ENCODE peak calls at places on chromosomes 2 and 18, in eight cellular contexts. W, B, H, D, T, N, S and Z are unnamed samples.

GRCh38 chr2:10369269-10370255 is 66.9 kb downstream of the HPCAL1 start:
- DNase-seq in W (no peak), B (peak), H (no peak), D (no peak), T (no peak), N (no peak), S (no peak), Z (no peak)

GRCh38 chr2:213161759-213162514 is 10.5 kb upstream of the IKZF2 start:
- DNase-seq in W (no peak), B (no peak), H (no peak), D (no peak), T (no peak), N (no peak), S (no peak), Z (no peak)

GRCh38 chr18:42310956-42311355 is 355.9 kb downstream of the PIK3C3 start:
- DNase-seq in W (no peak), B (no peak), H (no peak), D (no peak), T (no peak), N (peak), S (no peak), Z (peak)

GRCh38 chr2:228507231-228507824 is 325.8 kb upstream of the SPHKAP start:
- DNase-seq in W (no peak), B (no peak), H (no peak), D (no peak), T (no peak), N (no peak), S (no peak), Z (no peak)

GRCh38 chr2:232761301-232761907 is 15.0 kb downstream of the KCNJ13 start:
- DNase-seq in W (peak), B (peak), H (no peak), D (no peak), T (no peak), N (no peak), S (no peak), Z (no peak)

GRCh38 chr2:177667626-177668025 is 275.1 kb downstream of the AGPS start:
- DNase-seq in W (no peak), B (no peak), H (no peak), D (no peak), T (no peak), N (no peak), S (no peak), Z (no peak)

GRCh38 chr2:37201766-37202165 is 5.5 kb downstream of the CEBPZOS start:
- DNase-seq in W (no peak), B (no peak), H (no peak), D (no peak), T (no peak), N (no peak), S (no peak), Z (no peak)

GRCh38 chr2:219783551-219783950 is 156.1 kb downstream of the SLC4A3 start:
- DNase-seq in W (no peak), B (no peak), H (no peak), D (no peak), T (no peak), N (no peak), S (no peak), Z (no peak)

GRCh38 chr2:138237657-138238384 is 263.7 kb upstream of the SPOPL start:
- DNase-seq in W (peak), B (no peak), H (no peak), D (no peak), T (no peak), N (no peak), S (no peak), Z (no peak)

GRCh38 chr2:166304656-166305055 is 71.1 kb downstream of the SCN9A start:
- DNase-seq in W (no peak), B (no peak), H (no peak), D (no peak), T (no peak), N (no peak), S (no peak), Z (no peak)

GRCh38 chr2:222627764-222628163 is 28.1 kb downstream of the FARSB start:
- DNase-seq in W (no peak), B (no peak), H (no peak), D (no peak), T (no peak), N (no peak), S (no peak), Z (no peak)

GRCh38 chr2:85920810-85921545 is 32.2 kb upstream of the ST3GAL5 start:
- DNase-seq in W (peak), B (no peak), H (no peak), D (no peak), T (no peak), N (no peak), S (no peak), Z (peak)

GRCh38 chr2:99888617-99889016 is 253.8 kb downstream of the AFF3 start:
- DNase-seq in W (no peak), B (no peak), H (no peak), D (no peak), T (no peak), N (no peak), S (no peak), Z (no peak)

GRCh38 chr2:174336403-174337336 is 1.9 kb downstream of the SP9 start:
- DNase-seq in W (peak), B (no peak), H (no peak), D (no peak), T (peak), N (no peak), S (no peak), Z (no peak)

GRCh38 chr18:45161850-45162249 is 453.4 kb upstream of the SLC14A2 start:
- DNase-seq in W (no peak), B (no peak), H (no peak), D (no peak), T (no peak), N (no peak), S (peak), Z (no peak)

GRCh38 chr2:119349289-119349688 is 17.3 kb downstream of the C2orf76 start:
- DNase-seq in W (no peak), B (no peak), H (no peak), D (no peak), T (no peak), N (no peak), S (no peak), Z (no peak)

GRCh38 chr18:22207022-22207758 is 37.8 kb downstream of the GATA6 start:
- DNase-seq in W (no peak), B (no peak), H (peak), D (no peak), T (no peak), N (no peak), S (no peak), Z (no peak)

GRCh38 chr2:64374686-64375085 is 79.3 kb upstream of the LGALSL start:
- DNase-seq in W (no peak), B (peak), H (no peak), D (no peak), T (no peak), N (no peak), S (no peak), Z (peak)

GRCh38 chr2:29228276-29228675 is 113.1 kb downstream of the CLIP4 start:
- DNase-seq in W (no peak), B (no peak), H (no peak), D (no peak), T (no peak), N (no peak), S (no peak), Z (no peak)

GRCh38 chr2:19846030-19846429 is 55.8 kb downstream of the TTC32 start:
- DNase-seq in W (no peak), B (no peak), H (peak), D (no peak), T (no peak), N (no peak), S (no peak), Z (no peak)

GRCh38 chr2:234081970-234082822 is 31.7 kb downstream of the SPP2 start:
- DNase-seq in W (peak), B (peak), H (peak), D (no peak), T (no peak), N (no peak), S (no peak), Z (no peak)

GRCh38 chr2:64263315-64263714 is 119.1 kb upstream of the PELI1 start:
- DNase-seq in W (peak), B (no peak), H (no peak), D (no peak), T (no peak), N (no peak), S (no peak), Z (no peak)

GRCh38 chr2:196987654-196988364 is 61.3 kb upstream of the PGAP1 start:
- DNase-seq in W (peak), B (no peak), H (no peak), D (no peak), T (no peak), N (no peak), S (no peak), Z (no peak)

GRCh38 chr2:96802281-96802595 is 13.8 kb upstream of the CNNM3 start:
- DNase-seq in W (no peak), B (no peak), H (no peak), D (no peak), T (no peak), N (no peak), S (peak), Z (no peak)
- TF ChIP-seq POLR2A in W (no peak), B (no peak), H (no peak), D (no peak), T (no peak), N (no peak), S (no peak), Z (no peak)

GRCh38 chr18:9234528-9234927 is 97.9 kb downstream of the ANKRD12 start:
- DNase-seq in W (no peak), B (no peak), H (no peak), D (no peak), T (no peak), N (no peak), S (no peak), Z (no peak)

GRCh38 chr18:9232977-9233376 is 96.4 kb downstream of the ANKRD12 start:
- DNase-seq in W (no peak), B (no peak), H (no peak), D (no peak), T (no peak), N (no peak), S (no peak), Z (no peak)

GRCh38 chr18:9231852-9232476 is 95.4 kb downstream of the ANKRD12 start:
- DNase-seq in W (no peak), B (no peak), H (no peak), D (no peak), T (no peak), N (no peak), S (no peak), Z (no peak)

GRCh38 chr18:9237982-9238381 is 96.6 kb upstream of the TWSG1 start:
- DNase-seq in W (no peak), B (no peak), H (no peak), D (no peak), T (no peak), N (no peak), S (no peak), Z (no peak)

DNA sequence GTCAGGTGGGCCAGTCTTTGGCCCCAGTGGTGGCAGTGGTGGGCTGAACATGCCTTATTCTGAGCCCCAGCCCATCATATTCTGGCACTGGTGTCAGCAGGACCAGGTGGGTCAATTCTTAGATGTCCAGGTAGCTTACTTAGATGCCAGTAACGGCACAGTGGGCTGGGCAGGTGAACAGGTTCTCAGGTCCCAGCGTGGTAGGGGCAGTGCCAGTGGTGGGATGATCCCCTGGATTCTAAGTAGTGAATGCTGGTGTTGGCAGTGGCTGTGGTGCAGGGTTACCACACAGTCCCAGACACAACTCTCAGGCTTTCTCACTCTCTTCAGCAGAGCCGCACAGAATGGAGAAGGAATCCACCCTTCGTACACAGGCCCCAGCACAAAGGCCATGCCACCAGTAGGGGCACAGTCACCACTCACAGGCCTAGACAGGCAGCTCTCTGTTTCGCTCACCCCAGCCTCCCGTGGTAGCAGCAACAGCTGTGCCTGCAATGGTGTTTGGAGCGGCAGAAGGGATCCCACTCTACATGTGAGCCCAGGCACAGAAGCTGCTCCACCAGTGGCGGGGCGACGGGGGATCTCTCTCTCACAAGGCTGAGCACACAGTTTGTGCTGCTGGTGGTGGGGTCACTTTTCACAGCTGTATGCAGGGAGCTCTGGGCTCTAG is 97.3 kb downstream of the ANKRD12 start:
- DNase-seq in W (no peak), B (no peak), H (no peak), D (no peak), T (peak), N (no peak), S (no peak), Z (no peak)
- TF ChIP-seq CTCF in W (no peak), B (no peak), H (no peak), D (no peak), T (no peak), N (no peak), S (no peak), Z (no peak)

DNA sequence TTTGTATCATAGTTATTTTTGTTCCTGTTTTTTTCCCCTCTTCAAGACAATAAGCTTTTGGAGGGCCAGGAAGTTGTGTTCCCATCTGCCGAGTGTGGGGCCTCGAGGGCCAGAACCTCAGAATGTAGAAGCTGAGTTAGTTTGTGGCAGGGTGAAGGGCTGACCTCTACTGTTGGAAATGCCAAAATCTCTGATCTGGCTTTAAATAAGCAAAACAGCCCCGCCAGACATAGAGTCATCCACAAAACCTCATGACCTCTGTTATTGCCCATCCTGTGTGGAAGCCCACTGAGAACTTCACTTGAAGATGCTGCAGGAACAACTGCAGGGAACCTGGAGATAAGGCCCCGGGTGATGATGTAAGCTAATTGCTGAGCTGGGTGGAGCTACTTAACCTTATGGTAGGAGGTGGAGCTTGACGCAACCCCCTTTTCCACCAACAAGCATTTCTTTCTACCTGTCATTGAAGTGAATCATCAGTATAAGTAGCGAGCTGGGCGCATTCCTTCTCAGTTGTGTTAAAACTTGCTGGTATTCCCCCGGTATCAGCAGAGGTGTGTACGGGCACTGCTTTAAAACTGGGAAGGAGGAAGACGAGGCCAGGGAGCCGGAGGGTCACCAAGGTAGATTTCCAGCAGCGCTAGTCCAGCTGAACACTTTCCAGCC is 177.2 kb downstream of the NEDD4L start:
- DNase-seq in W (no peak), B (peak), H (peak), D (peak), T (no peak), N (no peak), S (no peak), Z (no peak)
- H3K4me3 ChIP-seq in W (no peak), B (peak), H (peak), D (peak), T (peak), N (no peak), S (no peak), Z (no peak)

GRCh38 chr2:102030855-102031527 is 39.2 kb downstream of the IL1R2 start:
- DNase-seq in W (no peak), B (no peak), H (no peak), D (no peak), T (no peak), N (no peak), S (no peak), Z (no peak)

GRCh38 chr2:102032368-102033027 is 40.7 kb downstream of the IL1R2 start:
- DNase-seq in W (no peak), B (no peak), H (no peak), D (no peak), T (no peak), N (no peak), S (no peak), Z (no peak)

GRCh38 chr2:102034683-102035606 is 43.2 kb downstream of the IL1R2 start:
- DNase-seq in W (no peak), B (no peak), H (no peak), D (no peak), T (no peak), N (no peak), S (no peak), Z (no peak)

GRCh38 chr2:102033750-102034682 is 42.3 kb downstream of the IL1R2 start:
- DNase-seq in W (no peak), B (no peak), H (no peak), D (no peak), T (no peak), N (no peak), S (no peak), Z (no peak)

GRCh38 chr2:102033028-102033749 is 41.4 kb downstream of the IL1R2 start:
- DNase-seq in W (peak), B (peak), H (no peak), D (peak), T (no peak), N (no peak), S (peak), Z (peak)
- TF ChIP-seq POLR2A in W (no peak), B (no peak), H (no peak), D (no peak), T (peak), N (no peak), S (no peak), Z (no peak)

GRCh38 chr2:116435648-116436047 is 1378.8 kb upstream of the DDX18 start:
- DNase-seq in W (no peak), B (no peak), H (no peak), D (no peak), T (no peak), N (no peak), S (no peak), Z (no peak)
- TF ChIP-seq CTCF in W (no peak), B (no peak), H (no peak), D (no peak), T (no peak), N (no peak), S (no peak), Z (no peak)

GRCh38 chr2:171083426-171083825 is 77.3 kb downstream of the TLK1 start:
- DNase-seq in W (no peak), B (no peak), H (no peak), D (no peak), T (no peak), N (no peak), S (no peak), Z (no peak)
- H3K4me3 ChIP-seq in W (no peak), B (no peak), H (no peak), D (no peak), T (no peak), N (no peak), S (no peak), Z (no peak)

DNA sequence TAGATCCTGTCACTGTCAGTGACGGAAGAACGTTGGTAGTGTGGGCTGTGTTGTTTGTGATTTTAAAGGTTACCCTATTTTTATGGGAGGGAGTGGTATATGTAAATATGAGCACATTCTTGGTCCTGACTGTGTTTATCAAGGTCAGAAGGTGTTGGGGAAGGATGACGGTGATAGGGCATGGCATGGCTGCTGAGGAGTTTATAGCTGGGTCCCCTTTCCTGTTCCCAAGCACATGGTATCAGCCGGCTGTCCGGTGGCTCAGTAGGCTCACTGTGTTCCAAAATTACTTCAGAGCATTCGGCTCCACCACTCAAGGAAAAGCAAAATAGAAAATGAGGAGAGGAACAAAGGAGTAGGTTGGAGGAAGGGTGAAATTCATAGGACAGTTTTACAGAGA is 28.6 kb downstream of the IRS1 start:
- DNase-seq in W (no peak), B (no peak), H (no peak), D (no peak), T (no peak), N (no peak), S (no peak), Z (no peak)
- TF ChIP-seq POLR2A in W (no peak), B (no peak), H (no peak), D (no peak), T (no peak), N (no peak), S (no peak), Z (no peak)

DNA sequence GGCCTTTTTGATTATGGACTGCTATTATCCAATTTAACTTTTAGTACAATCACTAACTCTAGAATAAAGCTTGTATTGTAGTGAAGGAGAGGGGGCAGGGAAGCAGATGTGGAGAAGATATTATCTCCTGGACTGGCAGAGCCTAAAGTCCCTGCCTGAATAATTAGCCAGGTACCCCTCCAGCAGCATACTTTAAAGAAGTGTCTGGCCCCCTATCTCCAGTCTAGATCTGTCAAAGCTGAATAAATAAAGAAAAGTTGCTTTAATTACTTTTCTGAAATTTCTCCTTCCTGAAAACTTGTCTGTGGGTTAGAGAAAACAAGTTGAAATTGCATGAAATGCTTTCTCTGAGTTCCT is 258.2 kb downstream of the SLC8A1 start:
- DNase-seq in W (no peak), B (no peak), H (no peak), D (no peak), T (no peak), N (no peak), S (no peak), Z (no peak)
- TF ChIP-seq CTCF in W (no peak), B (no peak), H (no peak), D (no peak), T (no peak), N (no peak), S (no peak), Z (no peak)

GRCh38 chr2:30266051-30266621 is 34.8 kb downstream of the LBH start:
- DNase-seq in W (no peak), B (peak), H (no peak), D (no peak), T (no peak), N (no peak), S (peak), Z (no peak)

GRCh38 chr2:30267576-30267975 is 36.2 kb downstream of the LBH start:
- DNase-seq in W (no peak), B (no peak), H (no peak), D (no peak), T (no peak), N (no peak), S (no peak), Z (no peak)

GRCh38 chr2:30267161-30267568 is 35.8 kb downstream of the LBH start:
- DNase-seq in W (no peak), B (no peak), H (no peak), D (no peak), T (no peak), N (no peak), S (peak), Z (no peak)

GRCh38 chr2:30265441-30266015 is 34.2 kb downstream of the LBH start:
- DNase-seq in W (no peak), B (no peak), H (no peak), D (no peak), T (no peak), N (no peak), S (no peak), Z (no peak)

DNA sequence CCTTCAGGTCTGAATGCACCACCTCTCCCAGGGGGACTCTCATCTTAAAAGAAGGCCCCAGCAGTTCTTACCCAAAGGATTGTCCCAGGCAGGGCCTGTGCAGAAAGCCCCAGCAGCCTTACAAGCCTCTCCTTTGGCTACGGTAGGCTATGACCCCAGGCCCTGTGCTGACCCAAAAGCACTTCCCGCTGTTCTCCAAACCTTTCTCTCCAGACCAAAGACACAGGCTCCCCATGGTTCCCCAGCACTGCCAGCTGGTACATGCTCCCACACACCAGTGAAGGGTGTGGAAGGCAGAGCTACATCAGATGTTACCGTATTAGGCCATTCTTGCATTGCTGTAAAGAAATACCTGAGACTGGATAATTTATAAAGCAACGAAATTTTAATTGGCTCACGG is 35.4 kb downstream of the LBH start:
- DNase-seq in W (no peak), B (no peak), H (no peak), D (no peak), T (no peak), N (no peak), S (no peak), Z (no peak)
- H3K4me3 ChIP-seq in W (no peak), B (no peak), H (no peak), D (no peak), T (no peak), N (no peak), S (peak), Z (no peak)